ENCODE peak calls at places on chromosomes 4 and X, in seven cellular contexts. D, L, S, V, N, U and K are unnamed samples.

GRCh38 chr4:16770887-16771286 is 127.6 kb downstream of the LDB2 start:
- DNase-seq in D (no peak), N (no peak), L (no peak), V (no peak), S (no peak), U (no peak), K (no peak)

GRCh38 chr4:185290656-185291055 is 81.3 kb downstream of the SNX25 start:
- DNase-seq in V (no peak), U (no peak), N (no peak), S (no peak), L (no peak), D (no peak), K (no peak)

GRCh38 chr4:169024762-169025161 is 14.7 kb upstream of the CBR4 start:
- DNase-seq in V (no peak), L (no peak), U (no peak), D (no peak), N (no peak), S (no peak), K (peak)

GRCh38 chrX:45070116-45071007 is 130.3 kb downstream of the DIPK2B start:
- DNase-seq in S (no peak), U (peak), V (peak), N (no peak), L (no peak), D (peak), K (no peak)

GRCh38 chr4:95409750-95410149 is 139.0 kb downstream of the UNC5C start:
- DNase-seq in L (no peak), U (no peak), N (no peak), D (no peak), V (no peak), S (no peak), K (no peak)

GRCh38 chrX:144566592-144566991 is 680.7 kb upstream of the SPANXN1 start:
- DNase-seq in N (peak), S (no peak), D (no peak), L (no peak), U (no peak), V (no peak), K (no peak)

GRCh38 chr4:158710814-158711213 is 12.4 kb downstream of the PPID start:
- DNase-seq in S (no peak), L (no peak), U (no peak), D (no peak), N (no peak), V (no peak), K (no peak)

GRCh38 chr4:53705151-53705764 is 114.0 kb upstream of the LNX1 start:
- DNase-seq in V (no peak), N (no peak), L (no peak), U (no peak), D (no peak), S (no peak), K (peak)

GRCh38 chrX:125850693-125851092 is 315.4 kb downstream of the DCAF12L2 start:
- DNase-seq in V (no peak), U (no peak), D (no peak), N (no peak), L (no peak), S (no peak), K (no peak)

GRCh38 chr4:23384741-23385140 is 505.1 kb downstream of the PPARGC1A start:
- DNase-seq in D (no peak), V (no peak), U (no peak), S (no peak), N (no peak), L (no peak), K (no peak)

GRCh38 chrX:47218920-47219815 is 687 bp downstream of the CDK16 start:
- DNase-seq in N (peak), V (peak), L (peak), S (peak), U (peak), D (no peak), K (peak)

GRCh38 chr4:173277340-173277739 is 56.8 kb downstream of the HMGB2 start:
- DNase-seq in V (no peak), S (no peak), U (no peak), L (no peak), D (no peak), N (no peak), K (no peak)

GRCh38 chrX:12701625-12702024 is 89.6 kb upstream of the PRPS2 start:
- DNase-seq in L (peak), S (no peak), D (peak), V (peak), N (peak), U (no peak), K (peak)

GRCh38 chrX:989959-990510 is 222.4 kb downstream of the CRLF2 start:
- DNase-seq in U (peak), S (peak), D (peak), V (peak), L (peak), N (peak), K (peak)

GRCh38 chr4:165207431-165208321 is at the start of gene KLHL2:
- DNase-seq in L (peak), D (peak), N (peak), U (peak), V (peak), S (peak), K (peak)

GRCh38 chr4:145775406-145775805 is 95.5 kb downstream of the C4orf51 start:
- DNase-seq in V (no peak), N (no peak), D (no peak), U (no peak), L (no peak), S (no peak), K (no peak)

GRCh38 chr4:156201050-156201449 is 247.4 kb upstream of the CTSO start:
- DNase-seq in N (no peak), U (no peak), L (no peak), D (no peak), S (no peak), V (no peak), K (no peak)

GRCh38 chr4:121938282-121939092 is 13.4 kb downstream of the TRPC3 start:
- DNase-seq in D (no peak), V (no peak), S (no peak), U (no peak), L (no peak), N (no peak), K (no peak)

GRCh38 chr4:101346562-101347266 is 612 bp downstream of the PPP3CA start:
- DNase-seq in U (peak), L (peak), N (peak), V (peak), S (peak), D (no peak), K (peak)

GRCh38 chr4:90025248-90025647 is 101.9 kb upstream of the CCSER1 start:
- DNase-seq in S (no peak), D (no peak), V (no peak), L (no peak), N (no peak), U (no peak), K (no peak)

GRCh38 chr4:107645604-107646003 is 74.4 kb downstream of the PAPSS1 start:
- DNase-seq in V (no peak), U (no peak), D (no peak), L (no peak), S (no peak), N (no peak), K (no peak)

GRCh38 chrX:68669872-68670271 is 22.4 kb downstream of the STARD8 start:
- DNase-seq in V (no peak), L (no peak), S (no peak), U (no peak), N (no peak), D (no peak), K (no peak)

GRCh38 chr4:47484169-47484568 is 906 bp upstream of the ATP10D start:
- DNase-seq in D (no peak), U (no peak), N (no peak), L (no peak), S (no peak), V (no peak), K (no peak)

GRCh38 chrX:117851025-117851424 is 265.6 kb downstream of the KLHL13 start:
- DNase-seq in N (no peak), U (no peak), V (no peak), S (no peak), L (no peak), D (no peak), K (no peak)

GRCh38 chr4:184193556-184194525 is 23.8 kb downstream of the ENPP6 start:
- DNase-seq in L (no peak), U (no peak), D (no peak), V (no peak), N (no peak), S (no peak), K (no peak)